ENCODE peak calls at places on chromosomes 5 and 9, in ten cellular contexts. Z is right lobe of liver, W is mesothelial cell of epicardium, C is choroid plexus epithelial cell, D is GM20000, O is fibroblast of the aortic adventitia, B is progenitor cell of endocrine pancreas, E is Caco-2, T is nephron progenitor cell, M is A673. L is an unnamed sample.

GRCh38 chr9:24986331-24986730 is 440.6 kb upstream of the IZUMO3 start:
- DNase-seq in E (no peak), M (no peak), B (no peak), D (no peak), C (no peak), Z (no peak), O (no peak), T (peak), W (no peak), L (no peak)

GRCh38 chr9:108569624-108570023 is 286.2 kb downstream of the ACTL7B start:
- DNase-seq in W (no peak), Z (no peak), E (no peak), T (no peak), B (no peak), M (no peak), O (peak), C (peak), D (no peak), L (peak)

GRCh38 chr5:149012350-149012749 is 50.5 kb downstream of the SH3TC2 start:
- DNase-seq in E (no peak), W (no peak), D (no peak), Z (no peak), B (no peak), C (no peak), O (no peak), M (no peak), T (no peak), L (no peak)

GRCh38 chr5:127940854-127941253 is 142.7 kb upstream of the SLC12A2 start:
- DNase-seq in E (no peak), M (no peak), T (no peak), C (peak), B (no peak), W (no peak), Z (no peak), O (no peak), D (no peak), L (no peak)

GRCh38 chr5:67012241-67012640 is 184.4 kb downstream of the CD180 start:
- DNase-seq in Z (no peak), E (no peak), D (no peak), W (no peak), B (no peak), T (no peak), M (no peak), C (no peak), O (no peak), L (no peak)

GRCh38 chr9:35695801-35696420 is 6.2 kb upstream of the TPM2 start:
- DNase-seq in C (no peak), T (no peak), M (no peak), O (no peak), B (no peak), E (no peak), W (no peak), D (no peak), Z (no peak), L (no peak)

GRCh38 chr5:1883120-1883924 is 597 bp upstream of the IRX4 start:
- DNase-seq in D (no peak), O (no peak), E (no peak), B (peak), C (no peak), T (peak), W (no peak), Z (no peak), M (peak), L (no peak)

GRCh38 chr9:136155576-136155975 is 36.9 kb upstream of the TMEM250 start:
- DNase-seq in B (no peak), T (no peak), W (no peak), M (no peak), Z (no peak), D (no peak), O (no peak), E (no peak), C (no peak), L (no peak)

GRCh38 chr5:75498208-75498777 is 13.1 kb downstream of the CERT1 start:
- DNase-seq in B (no peak), C (no peak), Z (no peak), M (no peak), O (no peak), D (no peak), W (no peak), T (no peak), E (no peak), L (no peak)

GRCh38 chr5:34007675-34008600 is at the start of gene AMACR:
- DNase-seq in E (peak), Z (peak), C (peak), B (peak), D (peak), T (peak), M (peak), O (peak), W (peak), L (peak)

GRCh38 chr9:130938652-130939404 is at the start of gene FIBCD1:
- DNase-seq in T (peak), W (no peak), E (no peak), O (peak), Z (no peak), D (peak), C (peak), B (peak), M (peak), L (peak)
- TF ChIP-seq CTCF in T (no peak), W (peak), E (peak), O (no peak), Z (no peak), D (peak), C (no peak), B (peak), M (peak), L (peak)

GRCh38 chr9:120916573-120916972 is 10.0 kb downstream of the TRAF1 start:
- DNase-seq in D (no peak), E (no peak), T (no peak), W (no peak), O (peak), Z (peak), C (peak), B (no peak), M (peak), L (peak)
- TF ChIP-seq CTCF in D (no peak), E (no peak), T (no peak), W (no peak), O (peak), Z (peak), C (peak), B (no peak), M (peak), L (no peak)

DNA sequence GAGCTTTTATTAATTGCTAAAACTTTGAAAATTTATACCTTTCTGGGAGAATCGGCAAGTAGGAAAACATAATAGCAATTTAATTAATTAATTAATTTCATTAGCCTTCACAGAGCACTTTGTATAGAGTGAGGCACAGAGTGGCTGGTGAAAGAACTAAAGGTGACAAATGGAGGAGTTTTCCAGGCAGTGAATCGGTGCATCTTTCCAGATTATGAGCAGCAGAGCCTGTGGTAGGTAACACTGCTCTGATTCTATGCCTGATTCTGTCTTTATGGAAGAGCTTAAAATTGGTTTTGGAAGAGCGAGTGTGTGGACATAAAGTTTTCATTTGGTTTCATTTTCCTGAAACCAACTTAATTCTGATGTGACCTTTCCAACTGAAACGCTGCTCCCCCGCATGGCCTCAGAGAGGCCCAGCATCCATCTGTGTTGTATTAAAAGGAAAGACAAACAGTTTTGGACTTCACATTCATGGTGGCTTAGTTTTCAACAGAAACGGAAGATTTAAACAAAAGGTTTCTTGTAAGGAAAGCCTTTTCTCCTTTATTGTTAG is 188.9 kb upstream of the RPS23 start:
- DNase-seq in C (peak), T (no peak), Z (no peak), W (no peak), M (no peak), E (no peak), D (no peak), B (no peak), O (peak), L (peak)
- TF ChIP-seq CTCF in C (peak), T (no peak), Z (no peak), W (no peak), M (no peak), E (no peak), D (no peak), B (no peak), O (peak), L (peak)

GRCh38 chr9:78677326-78677725 is 380.4 kb downstream of the PSAT1 start:
- DNase-seq in T (no peak), W (no peak), B (no peak), E (no peak), C (no peak), Z (no peak), O (no peak), D (no peak), M (no peak), L (peak)

GRCh38 chr9:78682206-78682605 is 385.3 kb downstream of the PSAT1 start:
- DNase-seq in E (no peak), O (no peak), C (peak), D (no peak), M (no peak), Z (no peak), T (no peak), W (no peak), B (no peak), L (no peak)

GRCh38 chr9:78676623-78677022 is 379.7 kb downstream of the PSAT1 start:
- DNase-seq in D (no peak), B (no peak), M (no peak), Z (no peak), O (peak), W (no peak), C (peak), E (no peak), T (no peak), L (peak)

GRCh38 chr9:78678901-78679300 is 382.0 kb downstream of the PSAT1 start:
- DNase-seq in T (no peak), O (no peak), M (no peak), Z (no peak), C (no peak), B (no peak), D (no peak), E (no peak), W (no peak), L (no peak)

GRCh38 chr9:78680196-78680595 is 383.3 kb downstream of the PSAT1 start:
- DNase-seq in B (no peak), C (no peak), T (no peak), O (no peak), Z (no peak), W (no peak), M (no peak), D (no peak), E (no peak), L (no peak)
- TF ChIP-seq CTCF in B (no peak), C (no peak), T (no peak), O (no peak), Z (no peak), W (no peak), M (no peak), D (no peak), E (no peak), L (no peak)

DNA sequence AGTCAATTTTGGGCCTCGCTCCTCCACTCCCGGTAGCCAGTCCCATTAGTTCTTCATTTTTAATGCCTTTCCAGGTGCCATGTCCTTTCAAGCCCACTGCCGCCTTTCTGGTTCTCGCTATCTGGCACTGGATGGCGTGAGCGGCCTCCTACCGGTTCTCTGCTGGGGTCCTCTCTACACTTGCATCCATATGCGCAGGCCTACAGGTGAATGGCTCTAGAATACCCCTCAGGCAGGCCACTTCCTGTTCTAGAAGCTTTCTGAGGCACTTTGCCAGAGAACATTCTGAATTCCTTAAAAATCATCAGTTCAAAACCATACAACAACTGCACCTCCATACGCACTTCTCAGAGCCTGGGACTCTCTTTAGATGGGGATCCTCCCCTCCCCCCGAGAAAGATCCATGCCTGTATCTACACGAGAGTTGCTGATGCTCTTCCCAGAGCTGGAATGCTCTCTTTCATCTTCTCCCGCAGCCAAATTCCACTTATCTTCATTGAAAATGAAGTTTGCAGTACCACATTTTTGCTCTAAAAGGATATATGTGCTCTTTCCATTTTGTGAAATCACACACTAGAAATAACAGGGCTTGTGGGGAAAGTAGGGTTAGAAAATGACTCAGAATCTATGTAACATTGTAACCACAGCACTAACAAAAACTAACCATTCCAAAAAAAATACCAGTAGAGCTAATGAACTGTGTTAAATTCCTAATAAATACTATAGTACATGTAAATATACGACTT is 1.4 kb upstream of the LHFPL2 start:
- DNase-seq in Z (no peak), T (no peak), B (no peak), W (no peak), D (no peak), O (peak), C (peak), E (no peak), M (no peak), L (peak)
- TF ChIP-seq CTCF in Z (no peak), T (no peak), B (no peak), W (no peak), D (no peak), O (no peak), C (no peak), E (no peak), M (no peak), L (no peak)

GRCh38 chr5:157266286-157267007 is 524 bp downstream of the CYFIP2 start:
- DNase-seq in Z (peak), T (peak), D (peak), W (peak), M (no peak), O (no peak), B (peak), E (no peak), C (no peak), L (peak)

GRCh38 chr5:157269165-157269671 is 3.3 kb downstream of the CYFIP2 start:
- DNase-seq in W (no peak), O (no peak), E (no peak), C (no peak), Z (peak), M (no peak), D (no peak), B (no peak), T (no peak), L (no peak)

GRCh38 chr5:157269763-157270272 is 3.9 kb downstream of the CYFIP2 start:
- DNase-seq in M (no peak), B (no peak), C (no peak), T (no peak), O (no peak), Z (no peak), W (no peak), D (no peak), E (no peak), L (no peak)

GRCh38 chr5:157267025-157267424 is 1.1 kb downstream of the CYFIP2 start:
- DNase-seq in D (no peak), B (no peak), T (no peak), Z (no peak), C (no peak), W (no peak), M (no peak), E (no peak), O (no peak), L (no peak)

DNA sequence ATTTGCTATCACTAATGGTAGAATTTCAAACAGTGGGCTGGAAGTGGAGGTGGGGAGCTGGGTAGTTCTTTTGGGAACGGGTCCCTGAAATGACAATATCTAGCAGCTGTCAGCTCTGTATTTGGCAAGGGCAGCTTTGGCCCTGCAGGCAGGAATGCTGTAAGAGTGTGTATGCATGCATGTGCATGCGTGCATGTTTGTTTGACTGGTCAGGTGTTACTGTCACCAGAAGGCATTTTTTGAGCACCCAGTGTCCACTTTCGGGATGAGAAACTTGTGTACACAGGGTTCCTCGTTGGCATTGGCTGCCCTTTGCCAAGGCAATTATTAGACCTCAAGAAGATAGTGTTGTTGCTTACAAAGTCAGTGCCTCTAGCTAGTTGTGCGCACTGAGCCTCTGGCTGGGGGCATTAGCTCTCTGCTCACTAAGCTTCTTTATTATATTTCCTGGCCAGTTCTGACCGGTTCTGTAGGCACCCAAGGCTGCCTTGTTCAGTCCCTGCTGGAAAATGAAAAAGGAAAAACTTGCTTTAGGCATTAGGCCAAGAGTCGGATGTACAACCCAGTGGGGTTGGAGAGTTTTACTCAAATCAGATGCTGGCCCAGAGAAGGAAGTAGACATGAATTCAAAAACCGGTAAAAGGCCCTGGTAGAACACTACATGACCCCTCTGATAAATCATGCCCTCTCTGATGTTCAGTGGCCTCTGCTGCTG is 2.0 kb downstream of the CYFIP2 start:
- DNase-seq in B (no peak), Z (no peak), O (no peak), M (no peak), C (no peak), W (no peak), T (no peak), D (no peak), E (no peak), L (no peak)
- TF ChIP-seq CTCF in B (no peak), Z (peak), O (no peak), M (no peak), C (peak), W (no peak), T (no peak), D (no peak), E (no peak), L (no peak)

L was measured in foreskin fibroblast.